ENCODE peak calls at places on chromosomes 13 and 19, in ten cellular contexts. S is RWPE1; B is smooth muscle cell of the brain vasculature; T is A172; R is esophagus muscularis mucosa; I is CD8-positive, alpha-beta memory T cell; L is NCI-H82; D is H54; Y is aorta; E is stimulated activated CD4-positive, alpha-beta T cell treated with anti-CD3 and anti-CD28 coated beads, Interleukin-12 subunit alpha, Interleukin-12 subunit beta, amount 100 ng/mL, for 4 hours. Z is an unnamed sample.
A peak's percentile ranks its signal among the peaks of the same experiment; 100 is the strongest.

GRCh38 chr19:5042556-5042955 is 73.6 kb downstream of the KDM4B start:
- DNase-seq in S (no peak), B (no peak), T (no peak), R (no peak), I (no peak), L (peak; percentile 12), D (no peak), Y (no peak), E (no peak), Z (no peak)

GRCh38 chr13:51781246-51782022 is 22.5 kb downstream of the DHRS12 start:
- DNase-seq in S (peak; percentile 34), B (no peak), T (no peak), R (no peak), I (no peak), L (peak; percentile 64), D (no peak), Y (no peak), E (no peak), Z (no peak)

GRCh38 chr19:6214881-6215541 is 64.8 kb downstream of the MLLT1 start:
- DNase-seq in S (no peak), B (no peak), T (no peak), R (no peak), I (no peak), L (no peak), D (no peak), Y (peak; percentile 64), E (no peak), Z (no peak)

GRCh38 chr13:30576528-30576927 is 41.2 kb upstream of the USPL1 start:
- DNase-seq in S (peak; percentile 5), B (no peak), T (peak; percentile 21), R (no peak), I (peak; percentile 67), L (peak; percentile 26), D (no peak), Y (no peak), E (peak; percentile 5), Z (peak; percentile 1)

GRCh38 chr19:42284641-42285341 is 15.7 kb downstream of the CIC start:
- DNase-seq in S (no peak), B (no peak), T (no peak), R (no peak), I (no peak), L (peak; percentile 55), D (no peak), Y (peak; percentile 81), E (no peak), Z (no peak)

GRCh38 chr19:58434217-58434616 is 5.7 kb downstream of the ZNF132 start:
- DNase-seq in S (no peak), B (no peak), T (no peak), R (no peak), I (no peak), L (no peak), D (no peak), Y (no peak), E (no peak), Z (no peak)

GRCh38 chr13:98327326-98328314 is 150.6 kb upstream of the RNF113B start:
- DNase-seq in S (no peak), B (peak; percentile 37), T (no peak), R (no peak), I (no peak), L (no peak), D (no peak), Y (no peak), E (no peak), Z (peak; percentile 88)

GRCh38 chr19:29662604-29663404 is 2.5 kb upstream of the PLEKHF1 start:
- DNase-seq in S (peak; percentile 67), B (no peak), T (peak; percentile 87), R (no peak), I (no peak), L (no peak), D (peak; percentile 91), Y (peak; percentile 92), E (no peak), Z (no peak)

GRCh38 chr13:80666782-80667537 is 326.0 kb upstream of the SPRY2 start:
- DNase-seq in S (no peak), B (no peak), T (no peak), R (no peak), I (no peak), L (no peak), D (no peak), Y (no peak), E (no peak), Z (no peak)

GRCh38 chr19:6421075-6422014 is 3.3 kb downstream of the KHSRP start:
- DNase-seq in S (no peak), B (no peak), T (no peak), R (no peak), I (no peak), L (no peak), D (no peak), Y (no peak), E (no peak), Z (no peak)

GRCh38 chr19:13036366-13036976 is 41.2 kb downstream of the NFIX start:
- DNase-seq in S (peak; percentile 89), B (no peak), T (peak; percentile 98), R (no peak), I (no peak), L (peak; percentile 71), D (peak; percentile 73), Y (peak; percentile 90), E (no peak), Z (no peak)

GRCh38 chr19:30159636-30160035 is 212.5 kb upstream of the ZNF536 start:
- DNase-seq in S (no peak), B (no peak), T (no peak), R (no peak), I (no peak), L (no peak), D (no peak), Y (no peak), E (no peak), Z (no peak)

GRCh38 chr19:39878398-39878797 is 32.2 kb upstream of the FBL start:
- DNase-seq in S (no peak), B (no peak), T (no peak), R (no peak), I (no peak), L (peak; percentile 20), D (no peak), Y (no peak), E (no peak), Z (no peak)

GRCh38 chr13:33172400-33172799 is 113.2 kb downstream of the STARD13 start:
- DNase-seq in S (no peak), B (peak; percentile 85), T (no peak), R (no peak), I (no peak), L (no peak), D (no peak), Y (no peak), E (no peak), Z (no peak)

GRCh38 chr13:44243198-44243852 is 130.3 kb upstream of the SERP2 start:
- DNase-seq in S (peak; percentile 48), B (no peak), T (peak; percentile 96), R (no peak), I (no peak), L (peak; percentile 36), D (no peak), Y (no peak), E (no peak), Z (peak; percentile 54)

Z was measured in HepG2.